ENCODE peak calls at places on chromosomes 2 and 18, in nine cellular contexts. K is amniotic stem cell; O is stimulated activated CD4-positive, alpha-beta T cell treated with anti-CD3 and anti-CD28 coated beads, Interleukin-1b, Interleukin-23, amount 100 ng/mL, for 4 hours; B is endothelial cell; P is activated naive CD4-positive, alpha-beta T cell; U is lung microvascular endothelial cell; C is left ventricle myocardium inferior; F is activated CD4-positive, alpha-beta T cell treated with anti-CD3 and anti-CD28 coated beads for 4 hours; Z is A172. Q is an unnamed sample.

GRCh38 chr2:45957533-45958227 is 306.2 kb downstream of the PRKCE start:
- DNase-seq in K (no peak), O (no peak), B (no peak), P (no peak), U (no peak), C (no peak), F (no peak), Z (no peak), Q (no peak)

GRCh38 chr2:1484131-1484884 is 71.0 kb downstream of the TPO start:
- DNase-seq in K (no peak), O (no peak), B (no peak), P (no peak), U (no peak), C (no peak), F (no peak), Z (no peak), Q (no peak)

GRCh38 chr18:74197705-74198341 is 49.5 kb downstream of the TIMM21 start:
- DNase-seq in K (no peak), O (no peak), B (no peak), P (no peak), U (no peak), C (no peak), F (no peak), Z (no peak), Q (no peak)

GRCh38 chr18:56168049-56168781 is 470.2 kb downstream of the TXNL1 start:
- DNase-seq in K (peak; percentile 33), O (no peak), B (no peak), P (no peak), U (no peak), C (no peak), F (no peak), Z (peak; percentile 51), Q (peak; percentile 18)

GRCh38 chr18:50559750-50560680 is at the start of gene MAPK4:
- DNase-seq in K (no peak), O (peak; percentile 23), B (peak; percentile 31), P (no peak), U (peak; percentile 12), C (peak; percentile 59), F (no peak), Z (no peak), Q (no peak)

GRCh38 chr18:23169683-23170082 is 34.4 kb downstream of the CABLES1 start:
- DNase-seq in K (no peak), O (no peak), B (no peak), P (no peak), U (no peak), C (no peak), F (no peak), Z (no peak), Q (no peak)

GRCh38 chr18:75183524-75183923 is 25.4 kb downstream of the PTGR3 start:
- DNase-seq in K (no peak), O (no peak), B (no peak), P (no peak), U (no peak), C (no peak), F (no peak), Z (peak; percentile 30), Q (no peak)

GRCh38 chr2:219142329-219142728 is 18.3 kb downstream of the NHEJ1 start:
- DNase-seq in K (peak; percentile 74), O (no peak), B (no peak), P (no peak), U (no peak), C (no peak), F (no peak), Z (peak; percentile 91), Q (peak; percentile 98)

GRCh38 chr2:65437392-65438135 is 5.2 kb upstream of the SPRED2 start:
- DNase-seq in K (no peak), O (no peak), B (no peak), P (no peak), U (no peak), C (no peak), F (no peak), Z (no peak), Q (no peak)

GRCh38 chr18:45806226-45806625 is 19.2 kb upstream of the SIGLEC15 start:
- DNase-seq in K (no peak), O (no peak), B (no peak), P (no peak), U (peak; percentile 64), C (no peak), F (no peak), Z (no peak), Q (no peak)

GRCh38 chr2:54336136-54336976 is 80.3 kb upstream of the TSPYL6 start:
- DNase-seq in K (peak; percentile 53), O (no peak), B (no peak), P (no peak), U (peak; percentile 43), C (no peak), F (no peak), Z (peak; percentile 16), Q (no peak)

GRCh38 chr2:199485732-199486335 is 28.1 kb upstream of the SATB2 start:
- DNase-seq in K (peak; percentile 49), O (no peak), B (peak; percentile 79), P (no peak), U (peak; percentile 62), C (no peak), F (no peak), Z (peak; percentile 83), Q (peak; percentile 56)

GRCh38 chr18:44997139-44997538 is 316.5 kb downstream of the SETBP1 start:
- DNase-seq in K (no peak), O (no peak), B (no peak), P (no peak), U (no peak), C (no peak), F (no peak), Z (no peak), Q (no peak)